ENCODE peak calls at places on chromosomes 4 and X, in nine cellular contexts. One of them, this sample, is unnamed.

GRCh38 chr4:153497988-153498967 is 32.1 kb downstream of the TMEM131L start:
- DNase-seq in astrocyte of the spinal cord: peak; percentile 14
- DNase-seq in CD8-positive, alpha-beta T cell: no peak
- DNase-seq in B cell: peak; percentile 59
- DNase-seq in GM20000: peak; percentile 59
- DNase-seq in fibroblast of pulmonary artery: peak; percentile 85
- DNase-seq in tibial nerve: no peak
- DNase-seq in mucosa of descending colon: no peak
- DNase-seq in suprapubic skin: no peak
- DNase-seq in this sample: peak; percentile 60

GRCh38 chrX:18733273-18733672 is 25.8 kb downstream of the PPEF1 start:
- DNase-seq in fibroblast of pulmonary artery: no peak
- DNase-seq in astrocyte of the spinal cord: no peak
- DNase-seq in B cell: no peak
- DNase-seq in GM20000: no peak
- DNase-seq in tibial nerve: no peak
- DNase-seq in suprapubic skin: no peak
- DNase-seq in CD8-positive, alpha-beta T cell: no peak
- DNase-seq in mucosa of descending colon: no peak
- DNase-seq in this sample: no peak

GRCh38 chr4:83109480-83110221 is 4.9 kb downstream of the PLAC8 start:
- DNase-seq in suprapubic skin: peak; percentile 66
- DNase-seq in mucosa of descending colon: peak; percentile 74
- DNase-seq in GM20000: peak; percentile 67
- DNase-seq in tibial nerve: no peak
- DNase-seq in B cell: peak; percentile 58
- DNase-seq in CD8-positive, alpha-beta T cell: peak; percentile 38
- DNase-seq in astrocyte of the spinal cord: peak; percentile 20
- DNase-seq in fibroblast of pulmonary artery: peak; percentile 14
- DNase-seq in this sample: peak; percentile 23

GRCh38 chrX:154748712-154749339 is 2.1 kb downstream of the GAB3 start:
- DNase-seq in tibial nerve: no peak
- DNase-seq in mucosa of descending colon: no peak
- DNase-seq in astrocyte of the spinal cord: peak; percentile 60
- DNase-seq in fibroblast of pulmonary artery: peak; percentile 67
- DNase-seq in CD8-positive, alpha-beta T cell: peak; percentile 40
- DNase-seq in suprapubic skin: no peak
- DNase-seq in B cell: no peak
- DNase-seq in GM20000: peak; percentile 43
- DNase-seq in this sample: peak; percentile 24

GRCh38 chr4:109078724-109079123 is 223.7 kb downstream of the COL25A1 start:
- DNase-seq in tibial nerve: no peak
- DNase-seq in astrocyte of the spinal cord: peak; percentile 90
- DNase-seq in fibroblast of pulmonary artery: peak; percentile 69
- DNase-seq in B cell: no peak
- DNase-seq in CD8-positive, alpha-beta T cell: no peak
- DNase-seq in suprapubic skin: no peak
- DNase-seq in GM20000: no peak
- DNase-seq in mucosa of descending colon: no peak
- DNase-seq in this sample: peak; percentile 41

GRCh38 chr4:59060002-59060846 is 1950.0 kb upstream of the IGFBP7 start:
- DNase-seq in suprapubic skin: no peak
- DNase-seq in mucosa of descending colon: no peak
- DNase-seq in GM20000: no peak
- DNase-seq in fibroblast of pulmonary artery: no peak
- DNase-seq in B cell: no peak
- DNase-seq in astrocyte of the spinal cord: no peak
- DNase-seq in tibial nerve: no peak
- DNase-seq in CD8-positive, alpha-beta T cell: no peak
- DNase-seq in this sample: no peak

GRCh38 chrX:97766496-97767095 is 882.9 kb downstream of the RPA4 start:
- DNase-seq in tibial nerve: no peak
- DNase-seq in astrocyte of the spinal cord: no peak
- DNase-seq in GM20000: no peak
- DNase-seq in mucosa of descending colon: no peak
- DNase-seq in B cell: no peak
- DNase-seq in CD8-positive, alpha-beta T cell: no peak
- DNase-seq in suprapubic skin: no peak
- DNase-seq in fibroblast of pulmonary artery: no peak
- DNase-seq in this sample: no peak

GRCh38 chr4:47106561-47106960 is 75.2 kb downstream of the GABRB1 start:
- DNase-seq in B cell: no peak
- DNase-seq in mucosa of descending colon: no peak
- DNase-seq in fibroblast of pulmonary artery: peak; percentile 25
- DNase-seq in tibial nerve: no peak
- DNase-seq in CD8-positive, alpha-beta T cell: no peak
- DNase-seq in astrocyte of the spinal cord: no peak
- DNase-seq in GM20000: no peak
- DNase-seq in suprapubic skin: no peak
- DNase-seq in this sample: no peak

GRCh38 chrX:47578692-47579091 is 3.5 kb upstream of the TIMP1 start:
- DNase-seq in GM20000: no peak
- DNase-seq in mucosa of descending colon: no peak
- DNase-seq in CD8-positive, alpha-beta T cell: no peak
- DNase-seq in suprapubic skin: peak; percentile 60
- DNase-seq in astrocyte of the spinal cord: no peak
- DNase-seq in B cell: no peak
- DNase-seq in tibial nerve: no peak
- DNase-seq in fibroblast of pulmonary artery: no peak
- DNase-seq in this sample: no peak

GRCh38 chr4:103032575-103032974 is 13.1 kb upstream of the SLC9B1 start:
- DNase-seq in suprapubic skin: no peak
- DNase-seq in GM20000: no peak
- DNase-seq in astrocyte of the spinal cord: peak; percentile 23
- DNase-seq in fibroblast of pulmonary artery: peak; percentile 59
- DNase-seq in CD8-positive, alpha-beta T cell: no peak
- DNase-seq in tibial nerve: no peak
- DNase-seq in mucosa of descending colon: no peak
- DNase-seq in B cell: no peak
- DNase-seq in this sample: peak; percentile 28

GRCh38 chr4:145808021-145808650 is 128.2 kb downstream of the C4orf51 start:
- DNase-seq in GM20000: peak; percentile 49
- DNase-seq in CD8-positive, alpha-beta T cell: no peak
- DNase-seq in B cell: no peak
- DNase-seq in suprapubic skin: no peak
- DNase-seq in astrocyte of the spinal cord: peak; percentile 96
- DNase-seq in fibroblast of pulmonary artery: peak; percentile 92
- DNase-seq in mucosa of descending colon: no peak
- DNase-seq in tibial nerve: no peak
- DNase-seq in this sample: peak; percentile 95

GRCh38 chr4:177380730-177381287 is 61.4 kb downstream of the AGA start:
- DNase-seq in astrocyte of the spinal cord: no peak
- DNase-seq in CD8-positive, alpha-beta T cell: no peak
- DNase-seq in mucosa of descending colon: no peak
- DNase-seq in tibial nerve: no peak
- DNase-seq in GM20000: no peak
- DNase-seq in B cell: no peak
- DNase-seq in suprapubic skin: no peak
- DNase-seq in fibroblast of pulmonary artery: no peak
- DNase-seq in this sample: no peak

GRCh38 chr4:2487632-2488031 is 18.7 kb downstream of the RNF4 start:
- DNase-seq in suprapubic skin: no peak
- DNase-seq in tibial nerve: no peak
- DNase-seq in B cell: no peak
- DNase-seq in fibroblast of pulmonary artery: no peak
- DNase-seq in astrocyte of the spinal cord: no peak
- DNase-seq in mucosa of descending colon: no peak
- DNase-seq in CD8-positive, alpha-beta T cell: no peak
- DNase-seq in GM20000: peak; percentile 71
- DNase-seq in this sample: no peak

DNA sequence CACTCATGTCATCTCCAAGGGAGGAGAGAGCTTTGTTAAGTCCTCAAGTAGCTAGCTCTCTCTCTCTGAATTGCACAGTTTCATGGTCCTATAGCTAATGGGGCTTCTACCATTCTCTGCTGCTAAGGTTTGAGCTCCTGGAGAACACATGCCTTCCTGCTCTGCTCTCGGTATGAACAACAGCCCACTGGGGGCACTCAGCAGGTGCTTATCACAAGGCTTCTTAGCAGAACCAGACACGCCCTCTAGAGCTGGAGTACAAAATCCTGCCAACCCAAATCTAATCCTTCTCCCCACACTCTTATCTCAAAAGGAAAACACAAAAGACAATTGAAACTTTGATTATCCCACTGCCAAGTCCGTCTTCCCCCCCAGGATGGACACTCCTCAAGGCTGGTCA is 176.5 kb downstream of the HS3ST1 start:
- DNase-seq in GM20000: no peak
- DNase-seq in astrocyte of the spinal cord: no peak
- DNase-seq in B cell: no peak
- DNase-seq in tibial nerve: no peak
- DNase-seq in mucosa of descending colon: no peak
- DNase-seq in CD8-positive, alpha-beta T cell: no peak
- DNase-seq in suprapubic skin: no peak
- DNase-seq in fibroblast of pulmonary artery: no peak
- DNase-seq in this sample: no peak
- TF ChIP-seq CTCF in GM20000: no peak
- TF ChIP-seq CTCF in astrocyte of the spinal cord: no peak
- TF ChIP-seq CTCF in B cell: no peak
- TF ChIP-seq CTCF in tibial nerve: no peak
- TF ChIP-seq CTCF in mucosa of descending colon: no peak
- TF ChIP-seq CTCF in CD8-positive, alpha-beta T cell: no peak
- TF ChIP-seq CTCF in suprapubic skin: no peak
- TF ChIP-seq CTCF in fibroblast of pulmonary artery: no peak
- TF ChIP-seq CTCF in this sample: no peak

GRCh38 chr4:163665521-163666334 is 171.2 kb downstream of the TMA16 start:
- DNase-seq in B cell: no peak
- DNase-seq in CD8-positive, alpha-beta T cell: no peak
- DNase-seq in mucosa of descending colon: no peak
- DNase-seq in tibial nerve: no peak
- DNase-seq in fibroblast of pulmonary artery: no peak
- DNase-seq in astrocyte of the spinal cord: no peak
- DNase-seq in suprapubic skin: no peak
- DNase-seq in GM20000: no peak
- DNase-seq in this sample: no peak
- TF ChIP-seq CTCF in B cell: peak; percentile 42
- TF ChIP-seq CTCF in CD8-positive, alpha-beta T cell: no peak
- TF ChIP-seq CTCF in mucosa of descending colon: no peak
- TF ChIP-seq CTCF in tibial nerve: no peak
- TF ChIP-seq CTCF in fibroblast of pulmonary artery: no peak
- TF ChIP-seq CTCF in astrocyte of the spinal cord: no peak
- TF ChIP-seq CTCF in suprapubic skin: no peak
- TF ChIP-seq CTCF in GM20000: no peak
- TF ChIP-seq CTCF in this sample: peak; percentile 24

DNA sequence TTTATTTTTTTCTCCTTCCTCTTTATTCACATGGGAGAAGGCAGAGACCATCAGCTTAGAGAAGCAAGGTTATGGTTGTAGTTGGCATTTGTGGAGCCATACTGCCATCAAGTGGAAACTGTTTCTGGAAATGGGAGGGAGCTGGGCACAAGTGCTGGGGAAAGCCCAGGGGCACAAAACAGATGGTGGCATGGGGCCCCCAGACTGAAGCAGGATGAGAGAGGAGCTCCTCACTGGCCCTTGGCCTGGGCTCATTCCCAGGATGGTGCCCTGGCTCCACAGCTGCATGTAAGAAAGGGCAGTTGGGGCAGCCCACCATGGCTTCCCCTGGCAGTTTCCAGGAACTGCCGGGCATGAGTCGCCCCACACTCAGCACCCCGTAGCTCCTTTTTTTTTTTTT is 59.2 kb downstream of the NBDY start:
- DNase-seq in GM20000: no peak
- DNase-seq in mucosa of descending colon: no peak
- DNase-seq in astrocyte of the spinal cord: no peak
- DNase-seq in tibial nerve: no peak
- DNase-seq in B cell: no peak
- DNase-seq in CD8-positive, alpha-beta T cell: no peak
- DNase-seq in suprapubic skin: peak; percentile 46
- DNase-seq in fibroblast of pulmonary artery: no peak
- DNase-seq in this sample: no peak
- TF ChIP-seq CTCF in GM20000: no peak
- TF ChIP-seq CTCF in mucosa of descending colon: no peak
- TF ChIP-seq CTCF in astrocyte of the spinal cord: no peak
- TF ChIP-seq CTCF in tibial nerve: no peak
- TF ChIP-seq CTCF in B cell: no peak
- TF ChIP-seq CTCF in CD8-positive, alpha-beta T cell: no peak
- TF ChIP-seq CTCF in suprapubic skin: no peak
- TF ChIP-seq CTCF in fibroblast of pulmonary artery: no peak
- TF ChIP-seq CTCF in this sample: no peak

DNA sequence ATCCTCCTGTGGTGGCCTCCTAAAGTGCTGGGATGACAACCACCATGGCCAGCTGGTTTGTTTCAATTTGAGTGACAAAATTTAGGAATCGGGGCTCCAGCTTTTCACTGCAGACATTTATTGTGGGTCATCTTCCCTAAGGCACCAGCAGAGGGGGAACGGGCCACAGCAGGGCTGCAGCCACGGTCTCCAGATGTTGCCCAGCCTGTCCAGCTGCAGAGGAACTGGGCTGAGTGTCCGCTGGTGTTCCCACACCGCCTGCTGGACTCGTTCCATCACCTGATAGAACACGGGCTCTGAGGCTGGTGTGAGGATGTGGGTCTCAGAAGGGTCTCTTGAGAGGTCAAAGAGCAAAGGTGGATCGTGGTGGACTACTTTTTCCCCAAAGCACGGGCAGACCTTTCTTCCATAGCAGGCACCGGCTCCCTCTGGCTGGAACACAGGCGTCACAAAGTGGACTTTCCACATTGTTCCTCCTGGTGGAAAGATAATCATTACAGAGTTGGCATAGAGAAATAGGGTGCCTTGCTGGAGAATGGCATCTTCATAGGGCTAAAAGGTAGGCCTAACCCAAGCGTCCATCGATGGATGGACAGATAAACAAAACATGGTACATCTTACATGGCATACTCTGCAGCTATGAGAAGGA is 5.7 kb upstream of the ARSD start:
- DNase-seq in tibial nerve: no peak
- DNase-seq in mucosa of descending colon: no peak
- DNase-seq in B cell: no peak
- DNase-seq in GM20000: no peak
- DNase-seq in fibroblast of pulmonary artery: no peak
- DNase-seq in CD8-positive, alpha-beta T cell: no peak
- DNase-seq in suprapubic skin: no peak
- DNase-seq in astrocyte of the spinal cord: no peak
- DNase-seq in this sample: no peak
- TF ChIP-seq CTCF in tibial nerve: no peak
- TF ChIP-seq CTCF in mucosa of descending colon: no peak
- TF ChIP-seq CTCF in B cell: no peak
- TF ChIP-seq CTCF in GM20000: no peak
- TF ChIP-seq CTCF in fibroblast of pulmonary artery: no peak
- TF ChIP-seq CTCF in CD8-positive, alpha-beta T cell: no peak
- TF ChIP-seq CTCF in suprapubic skin: no peak
- TF ChIP-seq CTCF in astrocyte of the spinal cord: no peak
- TF ChIP-seq CTCF in this sample: no peak

This sample was measured in HFFc6.